ENCODE peak calls at places on chromosome 16, in nine cellular contexts. X, V, L, B, H, Q, F, K and Z are unnamed samples.

GRCh38 chr16:30490210-30490609 is 17.7 kb downstream of the ITGAL start:
- DNase-seq in Q (no peak), L (no peak), V (no peak), X (no peak), K (no peak), H (no peak), F (no peak), B (no peak), Z (no peak)

GRCh38 chr16:85923153-85924021 is 24.4 kb downstream of the IRF8 start:
- DNase-seq in V (no peak), H (no peak), K (no peak), Q (no peak), L (peak; percentile 70), X (no peak), B (peak; percentile 51), F (no peak), Z (no peak)

GRCh38 chr16:80899804-80900592 is 95.6 kb upstream of the CDYL2 start:
- DNase-seq in K (peak; percentile 66), V (peak; percentile 30), H (no peak), F (no peak), B (peak; percentile 40), Q (peak; percentile 96), L (peak; percentile 99), X (peak; percentile 98), Z (peak; percentile 82)

GRCh38 chr16:21565816-21566669 is 33.3 kb upstream of the METTL9 start:
- DNase-seq in K (no peak), B (no peak), V (no peak), L (no peak), H (no peak), X (no peak), Q (peak; percentile 23), F (no peak), Z (no peak)

GRCh38 chr16:74083582-74083981 is 213.0 kb upstream of the PSMD7 start:
- DNase-seq in H (no peak), V (no peak), K (no peak), X (no peak), F (no peak), B (no peak), L (no peak), Q (no peak), Z (no peak)

GRCh38 chr16:80123189-80123588 is 417.6 kb upstream of the DYNLRB2 start:
- DNase-seq in H (no peak), B (peak; percentile 63), Q (no peak), V (no peak), F (no peak), L (peak; percentile 1), K (no peak), X (peak; percentile 33), Z (no peak)

GRCh38 chr16:75169899-75170405 is 21.6 kb downstream of the ZFP1 start:
- DNase-seq in K (no peak), L (no peak), Q (no peak), H (no peak), F (no peak), X (no peak), B (no peak), V (no peak), Z (no peak)

GRCh38 chr16:52408197-52408845 is 138.6 kb downstream of the TOX3 start:
- DNase-seq in X (no peak), L (no peak), Q (no peak), K (no peak), F (no peak), V (no peak), B (no peak), H (no peak), Z (no peak)

GRCh38 chr16:2985893-2986355 is 5.7 kb upstream of the PKMYT1 start:
- DNase-seq in X (no peak), L (no peak), Q (peak; percentile 68), K (no peak), B (no peak), F (no peak), H (no peak), V (no peak), Z (no peak)